ENCODE peak calls at places on chromosomes 13 and 19, in five cellular contexts. One of them, this sample, is unnamed.
A peak's percentile ranks its signal among the peaks of the same experiment; 100 is the strongest.

GRCh38 chr13:30851697-30852096 is 54.4 kb upstream of the MEDAG start:
- DNase-seq in G401: no peak
- DNase-seq in activated naive CD4-positive, alpha-beta T cell treated with anti-CD3 and anti-CD28 coated beads, Interleukin-2, amount 10 ng/mL, durations not matched to agents 7 days and 5 days: no peak
- DNase-seq in right lobe of liver: no peak
- DNase-seq in endothelial cell: no peak
- DNase-seq in this sample: no peak

GRCh38 chr13:22143671-22144070 is 472.8 kb downstream of the FGF9 start:
- DNase-seq in activated naive CD4-positive, alpha-beta T cell treated with anti-CD3 and anti-CD28 coated beads, Interleukin-2, amount 10 ng/mL, durations not matched to agents 7 days and 5 days: no peak
- DNase-seq in right lobe of liver: no peak
- DNase-seq in G401: no peak
- DNase-seq in endothelial cell: no peak
- DNase-seq in this sample: no peak

GRCh38 chr13:37058801-37059135 is 720 bp downstream of the SUPT20H start:
- DNase-seq in right lobe of liver: no peak
- DNase-seq in activated naive CD4-positive, alpha-beta T cell treated with anti-CD3 and anti-CD28 coated beads, Interleukin-2, amount 10 ng/mL, durations not matched to agents 7 days and 5 days: peak; percentile 45
- DNase-seq in G401: no peak
- DNase-seq in endothelial cell: peak; percentile 27
- DNase-seq in this sample: peak; percentile 62

GRCh38 chr19:2524840-2525723 is 49.2 kb downstream of the GADD45B start:
- DNase-seq in endothelial cell: no peak
- DNase-seq in activated naive CD4-positive, alpha-beta T cell treated with anti-CD3 and anti-CD28 coated beads, Interleukin-2, amount 10 ng/mL, durations not matched to agents 7 days and 5 days: no peak
- DNase-seq in right lobe of liver: no peak
- DNase-seq in G401: peak; percentile 81
- DNase-seq in this sample: no peak

GRCh38 chr13:93224545-93224944 is 2.1 kb upstream of the GPC6 start:
- DNase-seq in endothelial cell: no peak
- DNase-seq in G401: no peak
- DNase-seq in right lobe of liver: peak; percentile 70
- DNase-seq in activated naive CD4-positive, alpha-beta T cell treated with anti-CD3 and anti-CD28 coated beads, Interleukin-2, amount 10 ng/mL, durations not matched to agents 7 days and 5 days: no peak
- DNase-seq in this sample: peak; percentile 17

GRCh38 chr19:1967087-1967608 is 26.2 kb downstream of the CSNK1G2 start:
- DNase-seq in right lobe of liver: no peak
- DNase-seq in endothelial cell: no peak
- DNase-seq in activated naive CD4-positive, alpha-beta T cell treated with anti-CD3 and anti-CD28 coated beads, Interleukin-2, amount 10 ng/mL, durations not matched to agents 7 days and 5 days: peak; percentile 68
- DNase-seq in G401: no peak
- DNase-seq in this sample: no peak

GRCh38 chr13:100773429-100773828 is 98.8 kb upstream of the TMTC4 start:
- DNase-seq in activated naive CD4-positive, alpha-beta T cell treated with anti-CD3 and anti-CD28 coated beads, Interleukin-2, amount 10 ng/mL, durations not matched to agents 7 days and 5 days: no peak
- DNase-seq in G401: no peak
- DNase-seq in endothelial cell: no peak
- DNase-seq in right lobe of liver: no peak
- DNase-seq in this sample: no peak

GRCh38 chr19:7541828-7542443 is 6.4 kb downstream of the PNPLA6 start:
- DNase-seq in right lobe of liver: no peak
- DNase-seq in G401: no peak
- DNase-seq in activated naive CD4-positive, alpha-beta T cell treated with anti-CD3 and anti-CD28 coated beads, Interleukin-2, amount 10 ng/mL, durations not matched to agents 7 days and 5 days: no peak
- DNase-seq in endothelial cell: no peak
- DNase-seq in this sample: no peak

GRCh38 chr13:49560270-49561063 is 24.9 kb downstream of the RCBTB1 start:
- DNase-seq in right lobe of liver: peak; percentile 66
- DNase-seq in activated naive CD4-positive, alpha-beta T cell treated with anti-CD3 and anti-CD28 coated beads, Interleukin-2, amount 10 ng/mL, durations not matched to agents 7 days and 5 days: no peak
- DNase-seq in G401: no peak
- DNase-seq in endothelial cell: no peak
- DNase-seq in this sample: no peak

This sample was measured in SJCRH30.